ENCODE peak calls at places on chromosome 20, in nine cellular contexts. A is thoracic aorta; P is IMR-90; F is CD8-positive, alpha-beta memory T cell; K is GM23248; T is iPS DF 6.9; V is body of pancreas; D is RWPE2; U is CD4-positive, alpha-beta T cell. L is an unnamed sample. For H3K9me3 and H3K27me3, the result is how much of the 10 kb centered on the place peaks cover.

GRCh38 chr20:35368616-35369423 is 43.0 kb downstream of the UQCC1 start:
- DNase-seq in A (no peak), P (no peak), F (no peak), K (peak), T (no peak), V (no peak), D (no peak), U (no peak), L (no peak)

GRCh38 chr20:6583134-6583738 is 184.2 kb upstream of the BMP2 start:
- DNase-seq in A (no peak), P (peak), F (no peak), K (peak), T (peak), V (peak), D (no peak), U (no peak), L (no peak)

GRCh38 chr20:33687993-33688937 is 2.1 kb upstream of the E2F1 start:
- DNase-seq in A (no peak), P (no peak), F (no peak), K (no peak), T (no peak), V (no peak), D (no peak), U (no peak), L (no peak)

GRCh38 chr20:16747291-16747811 is 807 bp upstream of the OTOR start:
- DNase-seq in A (no peak), P (no peak), F (no peak), K (no peak), T (no peak), V (no peak), D (no peak), U (no peak), L (peak)

GRCh38 chr20:62019144-62019805 is 46.4 kb downstream of the TAF4 start:
- DNase-seq in A (no peak), P (no peak), F (no peak), K (no peak), T (no peak), V (peak), D (peak), U (no peak), L (no peak)

GRCh38 chr20:33178726-33179125 is 10.8 kb downstream of the BPIFA2 start:
- DNase-seq in A (no peak), P (no peak), F (no peak), K (no peak), T (no peak), V (no peak), D (peak), U (no peak), L (peak)

GRCh38 chr20:17570347-17571152 is 675 bp downstream of the DSTN start:
- DNase-seq in A (no peak), P (peak), F (no peak), K (peak), T (no peak), V (peak), D (no peak), U (no peak), L (peak)

GRCh38 chr20:63532449-63532971 is 4.7 kb downstream of the PTK6 start:
- DNase-seq in A (no peak), P (no peak), F (no peak), K (no peak), T (no peak), V (no peak), D (peak), U (no peak), L (no peak)

GRCh38 chr20:22720206-22720605 is 135.8 kb upstream of the FOXA2 start:
- DNase-seq in A (no peak), P (no peak), F (no peak), K (no peak), T (no peak), V (no peak), D (no peak), U (no peak), L (no peak)

GRCh38 chr20:1472556-1473243 is 6.1 kb upstream of the NSFL1C start:
- DNase-seq in A (no peak), P (no peak), F (no peak), K (no peak), T (no peak), V (no peak), D (no peak), U (no peak), L (no peak)

GRCh38 chr20:1900321-1900791 is 5.1 kb downstream of the SIRPA start:
- DNase-seq in A (no peak), P (peak), F (no peak), K (peak), T (peak), V (peak), D (no peak), U (no peak), L (no peak)

GRCh38 chr20:5056801-5057599 is 55.7 kb upstream of the SLC23A2 start:
- DNase-seq in A (no peak), P (peak), F (peak), K (peak), T (no peak), V (peak), D (no peak), U (peak), L (peak)

GRCh38 chr20:36351937-36352336 is 45.8 kb downstream of the DLGAP4 start:
- DNase-seq in A (no peak), P (no peak), F (no peak), K (no peak), T (no peak), V (no peak), D (no peak), U (no peak), L (no peak)

GRCh38 chr20:5848711-5849505 is 98.7 kb downstream of the SHLD1 start:
- DNase-seq in A (no peak), P (peak), F (no peak), K (peak), T (no peak), V (no peak), D (no peak), U (no peak), L (no peak)

GRCh38 chr20:53738039-53738944 is 144.7 kb upstream of the ZNF217 start:
- DNase-seq in A (no peak), P (peak), F (no peak), K (peak), T (no peak), V (peak), D (peak), U (no peak), L (peak)

GRCh38 chr20:17941826-17942196 is 26.8 kb downstream of the SNX5 start:
- DNase-seq in A (no peak), P (no peak), F (no peak), K (no peak), T (no peak), V (no peak), D (no peak), U (no peak), L (no peak)

GRCh38 chr20:46142124-46142523 is 24.0 kb downstream of the CD40 start:
- DNase-seq in A (no peak), P (no peak), F (no peak), K (no peak), T (no peak), V (no peak), D (no peak), U (no peak), L (no peak)

GRCh38 chr20:63206878-63207277 is 9.1 kb downstream of the YTHDF1 start:
- DNase-seq in A (no peak), P (peak), F (no peak), K (peak), T (no peak), V (no peak), D (peak), U (no peak), L (no peak)

GRCh38 chr20:35267092-35267491 is 10.8 kb downstream of the MMP24OS start:
- DNase-seq in A (no peak), P (no peak), F (no peak), K (no peak), T (no peak), V (no peak), D (peak), U (no peak), L (no peak)

GRCh38 chr20:12177657-12178293 is 260.1 kb downstream of the BTBD3 start:
- DNase-seq in A (no peak), P (no peak), F (no peak), K (no peak), T (no peak), V (no peak), D (no peak), U (no peak), L (no peak)

GRCh38 chr20:18430172-18430826 is 36.5 kb downstream of the DZANK1 start:
- DNase-seq in A (no peak), P (no peak), F (no peak), K (no peak), T (no peak), V (no peak), D (no peak), U (no peak), L (no peak)

GRCh38 chr20:4014031-4014474 is 1.3 kb downstream of the RNF24 start:
- DNase-seq in A (no peak), P (peak), F (no peak), K (peak), T (no peak), V (peak), D (peak), U (no peak), L (no peak)

GRCh38 chr20:32664352-32665159 is 9.2 kb downstream of the C20orf203 start:
- DNase-seq in A (no peak), P (no peak), F (no peak), K (no peak), T (no peak), V (peak), D (peak), U (no peak), L (no peak)

GRCh38 chr20:46558511-46558959 is 8.1 kb upstream of the OCSTAMP start:
- DNase-seq in A (no peak), P (peak), F (no peak), K (peak), T (no peak), V (no peak), D (no peak), U (no peak), L (no peak)

GRCh38 chr20:24576447-24576846 is 107.0 kb downstream of the SYNDIG1 start:
- DNase-seq in A (no peak), P (no peak), F (no peak), K (no peak), T (no peak), V (no peak), D (no peak), U (no peak), L (no peak)

GRCh38 chr20:23362392-23363256 is 642 bp downstream of the GZF1 start:
- DNase-seq in A (no peak), P (peak), F (peak), K (peak), T (no peak), V (peak), D (no peak), U (peak), L (peak)

GRCh38 chr20:59938221-59938620 is 1.9 kb downstream of the PPP1R3D start:
- DNase-seq in A (no peak), P (peak), F (no peak), K (peak), T (no peak), V (no peak), D (no peak), U (no peak), L (no peak)

GRCh38 chr20:31830406-31830981 is 11.3 kb downstream of the MYLK2 start:
- DNase-seq in A (no peak), P (no peak), F (no peak), K (no peak), T (no peak), V (no peak), D (peak), U (no peak), L (no peak)

GRCh38 chr20:34437330-34437986 is 74.4 kb downstream of the ITCH start:
- DNase-seq in A (no peak), P (peak), F (no peak), K (peak), T (no peak), V (no peak), D (no peak), U (no peak), L (no peak)

GRCh38 chr20:45935416-45936046 is 1.0 kb downstream of the PCIF1 start:
- DNase-seq in A (no peak), P (peak), F (no peak), K (peak), T (no peak), V (no peak), D (no peak), U (no peak), L (no peak)

GRCh38 chr20:32300647-32301046 is 23.2 kb downstream of the KIF3B start:
- DNase-seq in A (no peak), P (no peak), F (no peak), K (no peak), T (no peak), V (no peak), D (no peak), U (no peak), L (no peak)

GRCh38 chr20:61385316-61385715 is 133.3 kb downstream of the CDH4 start:
- DNase-seq in A (no peak), P (no peak), F (no peak), K (no peak), T (no peak), V (no peak), D (no peak), U (no peak), L (no peak)

GRCh38 chr20:24235740-24236139 is 233.7 kb upstream of the SYNDIG1 start:
- DNase-seq in A (no peak), P (no peak), F (no peak), K (no peak), T (no peak), V (no peak), D (no peak), U (no peak), L (no peak)

GRCh38 chr20:34713194-34713943 is 9.2 kb downstream of the TP53INP2 start:
- DNase-seq in A (no peak), P (peak), F (no peak), K (peak), T (no peak), V (no peak), D (peak), U (no peak), L (no peak)

GRCh38 chr20:2292711-2293110 is 3.1 kb upstream of the TGM3 start:
- DNase-seq in A (no peak), P (no peak), F (no peak), K (peak), T (no peak), V (no peak), D (no peak), U (no peak), L (peak)

GRCh38 chr20:38471987-38472512 is 593 bp upstream of the RALGAPB start:
- DNase-seq in A (no peak), P (no peak), F (no peak), K (no peak), T (no peak), V (no peak), D (no peak), U (no peak), L (no peak)
- H3K9me3 ChIP-seq in A (under half), P (under half), F (under half), K (under half), T (under half), V (under half), D (under half), U (under half), L (under half)

DNA sequence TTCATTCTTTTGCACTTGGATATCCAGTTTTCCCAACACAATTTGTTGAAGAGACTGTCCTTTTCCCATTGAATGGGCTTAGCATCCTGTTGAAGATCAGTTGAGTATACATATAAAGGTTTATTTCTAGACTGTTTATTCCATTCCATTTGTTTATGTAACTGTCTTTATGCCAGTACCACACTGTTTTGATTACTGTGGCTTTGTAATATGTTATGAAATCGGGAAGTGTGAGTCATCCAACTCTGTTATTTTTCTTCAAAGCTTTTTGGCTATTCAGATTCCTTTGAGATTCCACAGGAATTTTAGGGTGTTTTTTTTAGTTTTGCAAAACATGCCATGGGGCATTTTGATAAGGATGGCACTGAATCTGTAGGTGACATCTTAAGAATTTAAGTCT is 188.3 kb downstream of the BMP7 start:
- DNase-seq in A (no peak), P (no peak), F (no peak), K (no peak), T (no peak), V (no peak), D (no peak), U (no peak), L (no peak)
- H3K27me3 ChIP-seq in A (under half), P (under half), F (under half), K (under half), T (under half), V (under half), D (under half), U (under half), L (under half)

DNA sequence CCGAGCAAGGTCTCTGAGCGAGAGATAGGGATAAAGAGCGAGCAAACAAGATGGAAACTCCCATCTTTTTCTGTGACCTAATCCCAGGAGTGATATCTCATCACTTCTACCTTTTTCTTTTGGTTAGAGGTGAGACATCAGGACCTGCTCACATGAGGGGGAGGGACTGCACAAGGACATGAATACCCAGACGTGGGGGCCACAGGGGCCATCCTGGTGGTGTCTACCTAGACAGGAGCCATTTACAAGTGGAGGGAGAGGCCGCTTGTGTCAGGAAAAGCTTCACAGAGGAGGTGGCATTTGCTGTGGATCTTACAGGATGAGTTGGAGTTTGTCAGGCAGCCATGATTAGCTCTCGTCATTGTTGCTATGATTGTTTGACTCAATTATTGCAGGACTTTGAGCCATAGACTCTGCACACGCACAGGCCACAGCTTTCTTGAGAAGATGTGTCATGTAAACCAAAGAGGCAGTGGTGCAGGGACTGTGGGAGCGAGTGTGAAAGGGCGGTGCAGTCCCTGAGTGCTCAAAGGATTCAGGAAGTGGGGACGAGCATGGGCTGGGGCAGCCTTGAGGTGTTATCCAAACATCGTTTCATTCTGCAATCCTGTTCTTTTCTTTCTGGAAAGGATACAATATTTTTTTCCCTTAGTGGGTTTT is 7.7 kb downstream of the NPEPL1 start:
- DNase-seq in A (no peak), P (peak), F (no peak), K (peak), T (no peak), V (peak), D (peak), U (no peak), L (peak)
- H3K9me3 ChIP-seq in A (under half), P (under half), F (under half), K (under half), T (under half), V (under half), D (under half), U (under half), L (under half)

GRCh38 chr20:44035924-44036323 is 121.3 kb downstream of the TOX2 start:
- DNase-seq in A (no peak), P (no peak), F (no peak), K (no peak), T (no peak), V (no peak), D (peak), U (no peak), L (no peak)

GRCh38 chr20:44034451-44034850 is 119.8 kb downstream of the TOX2 start:
- DNase-seq in A (no peak), P (no peak), F (no peak), K (no peak), T (no peak), V (no peak), D (peak), U (no peak), L (no peak)

GRCh38 chr20:44033344-44033743 is 118.7 kb downstream of the TOX2 start:
- DNase-seq in A (no peak), P (peak), F (no peak), K (no peak), T (no peak), V (no peak), D (peak), U (no peak), L (no peak)

GRCh38 chr20:44033873-44034272 is 119.2 kb downstream of the TOX2 start:
- DNase-seq in A (no peak), P (no peak), F (no peak), K (no peak), T (no peak), V (no peak), D (peak), U (no peak), L (no peak)

GRCh38 chr20:44034965-44035635 is 120.4 kb downstream of the TOX2 start:
- DNase-seq in A (no peak), P (no peak), F (no peak), K (no peak), T (no peak), V (no peak), D (peak), U (no peak), L (no peak)
- H3K27me3 ChIP-seq in A (under half), P (under half), F (under half), K (under half), T (under half), V (under half), D (under half), U (under half), L (under half)

GRCh38 chr20:15596220-15596875 is 976.9 kb downstream of the KIF16B start:
- DNase-seq in A (no peak), P (no peak), F (no peak), K (no peak), T (no peak), V (no peak), D (no peak), U (no peak), L (no peak)
- H3K9me3 ChIP-seq in A (under half), P (under half), F (under half), K (under half), T (under half), V (under half), D (under half), U (under half), L (under half)

GRCh38 chr20:51159303-51159702 is 136.4 kb upstream of the KCNG1 start:
- DNase-seq in A (no peak), P (no peak), F (no peak), K (no peak), T (no peak), V (no peak), D (no peak), U (no peak), L (no peak)

GRCh38 chr20:51156796-51157119 is 133.9 kb upstream of the KCNG1 start:
- DNase-seq in A (no peak), P (no peak), F (no peak), K (peak), T (no peak), V (no peak), D (no peak), U (no peak), L (no peak)

GRCh38 chr20:51160011-51160410 is 137.1 kb upstream of the KCNG1 start:
- DNase-seq in A (no peak), P (no peak), F (no peak), K (no peak), T (no peak), V (no peak), D (no peak), U (no peak), L (no peak)

GRCh38 chr20:51156041-51156795 is 133.3 kb upstream of the KCNG1 start:
- DNase-seq in A (no peak), P (peak), F (no peak), K (peak), T (no peak), V (peak), D (no peak), U (no peak), L (no peak)

DNA sequence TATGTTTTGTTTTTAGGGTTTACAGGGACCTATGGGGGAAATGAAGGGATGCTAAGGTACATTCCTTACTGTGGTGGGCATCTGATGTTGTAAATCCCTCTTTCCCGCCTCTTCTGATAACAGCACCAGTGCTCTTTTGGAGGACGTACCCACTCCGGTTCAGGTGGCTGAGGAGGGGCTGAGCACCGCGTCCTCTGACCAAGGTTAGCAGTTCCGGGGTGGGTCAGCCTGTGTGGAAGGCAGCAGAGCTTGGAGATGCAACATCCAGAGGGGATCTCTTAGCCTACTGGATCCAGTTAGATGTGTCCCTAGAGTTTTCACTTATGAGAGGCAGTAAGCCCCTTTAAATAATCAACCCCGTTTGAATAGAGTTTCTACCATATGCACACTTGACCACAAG is 135.3 kb upstream of the KCNG1 start:
- DNase-seq in A (no peak), P (no peak), F (no peak), K (no peak), T (no peak), V (no peak), D (no peak), U (no peak), L (no peak)
- H3K27me3 ChIP-seq in A (under half), P (half or more), F (under half), K (under half), T (under half), V (under half), D (under half), U (under half), L (half or more)